ENCODE peak calls at places on chromosomes 16 and 17, in nine cellular contexts. One of them, this sample, is unnamed.

GRCh38 chr17:74760404-74761105 is 12.1 kb downstream of the NHERF1 start:
- DNase-seq in lower leg skin: no peak
- DNase-seq in aorta: no peak
- DNase-seq in fibroblast of lung: no peak
- DNase-seq in GM23338: no peak
- DNase-seq in CD8-positive, alpha-beta T cell: peak
- DNase-seq in left lung: no peak
- DNase-seq in coronary artery: no peak
- DNase-seq in heart right ventricle: no peak
- DNase-seq in this sample: no peak

GRCh38 chr17:55086635-55087058 is 118.1 kb downstream of the STXBP4 start:
- DNase-seq in lower leg skin: no peak
- DNase-seq in aorta: no peak
- DNase-seq in fibroblast of lung: peak
- DNase-seq in GM23338: no peak
- DNase-seq in CD8-positive, alpha-beta T cell: no peak
- DNase-seq in left lung: no peak
- DNase-seq in coronary artery: no peak
- DNase-seq in heart right ventricle: no peak
- DNase-seq in this sample: no peak

GRCh38 chr17:56441331-56441730 is 152.2 kb upstream of the NOG start:
- DNase-seq in lower leg skin: no peak
- DNase-seq in aorta: no peak
- DNase-seq in fibroblast of lung: peak
- DNase-seq in GM23338: no peak
- DNase-seq in CD8-positive, alpha-beta T cell: no peak
- DNase-seq in left lung: no peak
- DNase-seq in coronary artery: no peak
- DNase-seq in heart right ventricle: no peak
- DNase-seq in this sample: no peak

GRCh38 chr17:20981046-20981920 is 61.5 kb downstream of the USP22 start:
- DNase-seq in lower leg skin: peak
- DNase-seq in aorta: no peak
- DNase-seq in fibroblast of lung: no peak
- DNase-seq in GM23338: no peak
- DNase-seq in CD8-positive, alpha-beta T cell: no peak
- DNase-seq in left lung: peak
- DNase-seq in coronary artery: peak
- DNase-seq in heart right ventricle: no peak
- DNase-seq in this sample: no peak

GRCh38 chr16:799948-800833 is at the start of gene GNG13:
- DNase-seq in lower leg skin: no peak
- DNase-seq in aorta: no peak
- DNase-seq in fibroblast of lung: no peak
- DNase-seq in GM23338: peak
- DNase-seq in CD8-positive, alpha-beta T cell: no peak
- DNase-seq in left lung: no peak
- DNase-seq in coronary artery: no peak
- DNase-seq in heart right ventricle: no peak
- DNase-seq in this sample: no peak

GRCh38 chr16:86732621-86733297 is 154.4 kb downstream of the FOXL1 start:
- DNase-seq in lower leg skin: no peak
- DNase-seq in aorta: no peak
- DNase-seq in fibroblast of lung: peak
- DNase-seq in GM23338: peak
- DNase-seq in CD8-positive, alpha-beta T cell: no peak
- DNase-seq in left lung: no peak
- DNase-seq in coronary artery: no peak
- DNase-seq in heart right ventricle: no peak
- DNase-seq in this sample: no peak

GRCh38 chr17:61279476-61280145 is 120.0 kb upstream of the TBX2 start:
- DNase-seq in lower leg skin: no peak
- DNase-seq in aorta: no peak
- DNase-seq in fibroblast of lung: peak
- DNase-seq in GM23338: no peak
- DNase-seq in CD8-positive, alpha-beta T cell: no peak
- DNase-seq in left lung: no peak
- DNase-seq in coronary artery: no peak
- DNase-seq in heart right ventricle: no peak
- DNase-seq in this sample: no peak

GRCh38 chr16:1277945-1278282 is 22.0 kb downstream of the TPSD1 start:
- DNase-seq in lower leg skin: no peak
- DNase-seq in aorta: no peak
- DNase-seq in fibroblast of lung: no peak
- DNase-seq in GM23338: no peak
- DNase-seq in CD8-positive, alpha-beta T cell: no peak
- DNase-seq in left lung: no peak
- DNase-seq in coronary artery: no peak
- DNase-seq in heart right ventricle: no peak
- DNase-seq in this sample: no peak

GRCh38 chr16:19419691-19420060 is 2.0 kb downstream of the TMC5 start:
- DNase-seq in lower leg skin: no peak
- DNase-seq in aorta: no peak
- DNase-seq in fibroblast of lung: peak
- DNase-seq in GM23338: no peak
- DNase-seq in CD8-positive, alpha-beta T cell: no peak
- DNase-seq in left lung: no peak
- DNase-seq in coronary artery: no peak
- DNase-seq in heart right ventricle: no peak
- DNase-seq in this sample: no peak

GRCh38 chr16:77298638-77299360 is 99.6 kb downstream of the SYCE1L start:
- DNase-seq in lower leg skin: no peak
- DNase-seq in aorta: no peak
- DNase-seq in fibroblast of lung: peak
- DNase-seq in GM23338: no peak
- DNase-seq in CD8-positive, alpha-beta T cell: no peak
- DNase-seq in left lung: no peak
- DNase-seq in coronary artery: no peak
- DNase-seq in heart right ventricle: no peak
- DNase-seq in this sample: no peak

GRCh38 chr16:69595127-69596036 is 29.6 kb downstream of the NFAT5 start:
- DNase-seq in lower leg skin: no peak
- DNase-seq in aorta: no peak
- DNase-seq in fibroblast of lung: peak
- DNase-seq in GM23338: no peak
- DNase-seq in CD8-positive, alpha-beta T cell: no peak
- DNase-seq in left lung: no peak
- DNase-seq in coronary artery: no peak
- DNase-seq in heart right ventricle: no peak
- DNase-seq in this sample: no peak

GRCh38 chr17:72556944-72557826 is 436.4 kb downstream of the SOX9 start:
- DNase-seq in lower leg skin: peak
- DNase-seq in aorta: peak
- DNase-seq in fibroblast of lung: peak
- DNase-seq in GM23338: peak
- DNase-seq in CD8-positive, alpha-beta T cell: peak
- DNase-seq in left lung: no peak
- DNase-seq in coronary artery: no peak
- DNase-seq in heart right ventricle: peak
- DNase-seq in this sample: peak

GRCh38 chr17:28760561-28760960 is 16.8 kb downstream of the TRAF4 start:
- DNase-seq in lower leg skin: no peak
- DNase-seq in aorta: no peak
- DNase-seq in fibroblast of lung: no peak
- DNase-seq in GM23338: no peak
- DNase-seq in CD8-positive, alpha-beta T cell: no peak
- DNase-seq in left lung: no peak
- DNase-seq in coronary artery: no peak
- DNase-seq in heart right ventricle: no peak
- DNase-seq in this sample: no peak

GRCh38 chr16:84396537-84397008 is 28.2 kb downstream of the ATP2C2 start:
- DNase-seq in lower leg skin: no peak
- DNase-seq in aorta: no peak
- DNase-seq in fibroblast of lung: no peak
- DNase-seq in GM23338: peak
- DNase-seq in CD8-positive, alpha-beta T cell: no peak
- DNase-seq in left lung: peak
- DNase-seq in coronary artery: no peak
- DNase-seq in heart right ventricle: no peak
- DNase-seq in this sample: no peak

GRCh38 chr16:3142770-3143169 is 7.9 kb downstream of the ZNF213 start:
- DNase-seq in lower leg skin: no peak
- DNase-seq in aorta: no peak
- DNase-seq in fibroblast of lung: no peak
- DNase-seq in GM23338: no peak
- DNase-seq in CD8-positive, alpha-beta T cell: no peak
- DNase-seq in left lung: peak
- DNase-seq in coronary artery: no peak
- DNase-seq in heart right ventricle: no peak
- DNase-seq in this sample: peak
- H3K4me3 ChIP-seq in lower leg skin: no peak
- H3K4me3 ChIP-seq in aorta: no peak
- H3K4me3 ChIP-seq in fibroblast of lung: no peak
- H3K4me3 ChIP-seq in GM23338: no peak
- H3K4me3 ChIP-seq in CD8-positive, alpha-beta T cell: no peak
- H3K4me3 ChIP-seq in left lung: no peak
- H3K4me3 ChIP-seq in coronary artery: no peak
- H3K4me3 ChIP-seq in heart right ventricle: no peak
- H3K4me3 ChIP-seq in this sample: no peak

GRCh38 chr17:10744509-10745000 is 14.7 kb upstream of the TMEM220 start:
- DNase-seq in lower leg skin: no peak
- DNase-seq in aorta: no peak
- DNase-seq in fibroblast of lung: no peak
- DNase-seq in GM23338: no peak
- DNase-seq in CD8-positive, alpha-beta T cell: peak
- DNase-seq in left lung: no peak
- DNase-seq in coronary artery: no peak
- DNase-seq in heart right ventricle: no peak
- DNase-seq in this sample: no peak

GRCh38 chr17:10742431-10742830 is 12.6 kb upstream of the TMEM220 start:
- DNase-seq in lower leg skin: peak
- DNase-seq in aorta: no peak
- DNase-seq in fibroblast of lung: no peak
- DNase-seq in GM23338: no peak
- DNase-seq in CD8-positive, alpha-beta T cell: no peak
- DNase-seq in left lung: no peak
- DNase-seq in coronary artery: no peak
- DNase-seq in heart right ventricle: no peak
- DNase-seq in this sample: no peak

GRCh38 chr17:10743316-10744009 is 13.6 kb upstream of the TMEM220 start:
- DNase-seq in lower leg skin: peak
- DNase-seq in aorta: no peak
- DNase-seq in fibroblast of lung: peak
- DNase-seq in GM23338: no peak
- DNase-seq in CD8-positive, alpha-beta T cell: no peak
- DNase-seq in left lung: no peak
- DNase-seq in coronary artery: no peak
- DNase-seq in heart right ventricle: no peak
- DNase-seq in this sample: no peak

GRCh38 chr17:10748475-10749110 is 18.8 kb upstream of the TMEM220 start:
- DNase-seq in lower leg skin: no peak
- DNase-seq in aorta: no peak
- DNase-seq in fibroblast of lung: no peak
- DNase-seq in GM23338: no peak
- DNase-seq in CD8-positive, alpha-beta T cell: no peak
- DNase-seq in left lung: no peak
- DNase-seq in coronary artery: no peak
- DNase-seq in heart right ventricle: no peak
- DNase-seq in this sample: no peak

DNA sequence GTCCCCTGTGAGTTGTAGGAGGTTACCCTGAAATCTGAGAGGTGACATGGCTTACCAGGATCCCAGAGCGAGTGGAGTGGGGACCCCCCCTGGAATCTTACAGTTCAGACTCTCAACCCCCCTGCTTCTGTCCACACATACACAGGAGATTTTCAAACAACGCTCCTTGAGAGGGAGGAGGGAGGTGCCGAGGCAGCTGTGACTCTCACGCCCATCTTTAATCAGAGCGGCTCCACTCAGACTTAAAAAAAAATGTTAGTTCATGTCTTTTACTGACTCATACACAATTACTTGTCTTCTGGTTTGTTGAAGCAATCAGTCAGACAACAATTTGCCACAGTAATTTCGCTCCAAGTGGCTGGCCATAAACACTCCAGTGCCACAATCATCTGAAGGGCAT is 15.4 kb upstream of the TMEM220 start:
- DNase-seq in lower leg skin: peak
- DNase-seq in aorta: no peak
- DNase-seq in fibroblast of lung: no peak
- DNase-seq in GM23338: no peak
- DNase-seq in CD8-positive, alpha-beta T cell: no peak
- DNase-seq in left lung: no peak
- DNase-seq in coronary artery: no peak
- DNase-seq in heart right ventricle: no peak
- DNase-seq in this sample: no peak
- H3K4me3 ChIP-seq in lower leg skin: no peak
- H3K4me3 ChIP-seq in aorta: no peak
- H3K4me3 ChIP-seq in fibroblast of lung: no peak
- H3K4me3 ChIP-seq in GM23338: no peak
- H3K4me3 ChIP-seq in CD8-positive, alpha-beta T cell: no peak
- H3K4me3 ChIP-seq in left lung: no peak
- H3K4me3 ChIP-seq in coronary artery: no peak
- H3K4me3 ChIP-seq in heart right ventricle: no peak
- H3K4me3 ChIP-seq in this sample: no peak

GRCh38 chr17:38536661-38537060 is 69.1 kb downstream of the SRCIN1 start:
- DNase-seq in lower leg skin: no peak
- DNase-seq in aorta: no peak
- DNase-seq in fibroblast of lung: no peak
- DNase-seq in GM23338: no peak
- DNase-seq in CD8-positive, alpha-beta T cell: no peak
- DNase-seq in left lung: no peak
- DNase-seq in coronary artery: no peak
- DNase-seq in heart right ventricle: no peak
- DNase-seq in this sample: no peak

GRCh38 chr17:38534498-38534885 is 71.3 kb downstream of the SRCIN1 start:
- DNase-seq in lower leg skin: no peak
- DNase-seq in aorta: no peak
- DNase-seq in fibroblast of lung: no peak
- DNase-seq in GM23338: no peak
- DNase-seq in CD8-positive, alpha-beta T cell: no peak
- DNase-seq in left lung: no peak
- DNase-seq in coronary artery: no peak
- DNase-seq in heart right ventricle: no peak
- DNase-seq in this sample: no peak

GRCh38 chr17:38533706-38534497 is 71.8 kb downstream of the SRCIN1 start:
- DNase-seq in lower leg skin: no peak
- DNase-seq in aorta: no peak
- DNase-seq in fibroblast of lung: no peak
- DNase-seq in GM23338: peak
- DNase-seq in CD8-positive, alpha-beta T cell: no peak
- DNase-seq in left lung: peak
- DNase-seq in coronary artery: no peak
- DNase-seq in heart right ventricle: no peak
- DNase-seq in this sample: no peak

GRCh38 chr17:38533241-38533640 is 72.5 kb downstream of the SRCIN1 start:
- DNase-seq in lower leg skin: no peak
- DNase-seq in aorta: no peak
- DNase-seq in fibroblast of lung: no peak
- DNase-seq in GM23338: no peak
- DNase-seq in CD8-positive, alpha-beta T cell: no peak
- DNase-seq in left lung: peak
- DNase-seq in coronary artery: no peak
- DNase-seq in heart right ventricle: no peak
- DNase-seq in this sample: no peak

GRCh38 chr17:38535886-38536285 is 69.9 kb downstream of the SRCIN1 start:
- DNase-seq in lower leg skin: no peak
- DNase-seq in aorta: no peak
- DNase-seq in fibroblast of lung: no peak
- DNase-seq in GM23338: no peak
- DNase-seq in CD8-positive, alpha-beta T cell: no peak
- DNase-seq in left lung: peak
- DNase-seq in coronary artery: no peak
- DNase-seq in heart right ventricle: no peak
- DNase-seq in this sample: no peak
- H3K4me3 ChIP-seq in lower leg skin: no peak
- H3K4me3 ChIP-seq in aorta: no peak
- H3K4me3 ChIP-seq in fibroblast of lung: no peak
- H3K4me3 ChIP-seq in GM23338: no peak
- H3K4me3 ChIP-seq in CD8-positive, alpha-beta T cell: no peak
- H3K4me3 ChIP-seq in left lung: no peak
- H3K4me3 ChIP-seq in coronary artery: no peak
- H3K4me3 ChIP-seq in heart right ventricle: no peak
- H3K4me3 ChIP-seq in this sample: no peak

GRCh38 chr17:50272246-50272645 is 2.0 kb upstream of the TMEM92 start:
- DNase-seq in lower leg skin: peak
- DNase-seq in aorta: no peak
- DNase-seq in fibroblast of lung: no peak
- DNase-seq in GM23338: no peak
- DNase-seq in CD8-positive, alpha-beta T cell: no peak
- DNase-seq in left lung: no peak
- DNase-seq in coronary artery: no peak
- DNase-seq in heart right ventricle: no peak
- DNase-seq in this sample: no peak
- H3K4me3 ChIP-seq in lower leg skin: no peak
- H3K4me3 ChIP-seq in aorta: no peak
- H3K4me3 ChIP-seq in fibroblast of lung: no peak
- H3K4me3 ChIP-seq in GM23338: peak
- H3K4me3 ChIP-seq in CD8-positive, alpha-beta T cell: no peak
- H3K4me3 ChIP-seq in left lung: peak
- H3K4me3 ChIP-seq in coronary artery: peak
- H3K4me3 ChIP-seq in heart right ventricle: peak
- H3K4me3 ChIP-seq in this sample: peak

This sample was measured in heart left ventricle.